ENCODE peak calls at places on chromosomes 5 and 9, in ten cellular contexts. C, W, E, B, J, X, R, V, H and F are unnamed samples.

GRCh38 chr9:91411096-91411771 is 12.4 kb downstream of the NFIL3 start:
- DNase-seq in C (no peak), W (no peak), E (no peak), B (no peak), J (no peak), X (no peak), R (no peak), V (no peak), H (no peak), F (no peak)

GRCh38 chr5:80507663-80508062 is 19.8 kb downstream of the FAM151B start:
- DNase-seq in C (no peak), W (no peak), E (no peak), B (no peak), J (no peak), X (no peak), R (no peak), V (no peak), H (no peak), F (no peak)

GRCh38 chr5:149464796-149465489 is 85.9 kb upstream of the IL17B start:
- DNase-seq in C (no peak), W (no peak), E (no peak), B (no peak), J (no peak), X (no peak), R (no peak), V (peak; percentile 68), H (no peak), F (no peak)

GRCh38 chr9:132201139-132201538 is 39.3 kb downstream of the NTNG2 start:
- DNase-seq in C (no peak), W (peak; percentile 73), E (no peak), B (no peak), J (no peak), X (no peak), R (no peak), V (peak; percentile 11), H (no peak), F (no peak)

GRCh38 chr9:68777070-68777763 is 72.2 kb downstream of the PIP5K1B start:
- DNase-seq in C (no peak), W (no peak), E (no peak), B (no peak), J (no peak), X (no peak), R (no peak), V (no peak), H (no peak), F (no peak)

GRCh38 chr5:117235814-117236213 is 661.2 kb upstream of the SEMA6A start:
- DNase-seq in C (no peak), W (no peak), E (no peak), B (no peak), J (no peak), X (no peak), R (no peak), V (no peak), H (no peak), F (no peak)

GRCh38 chr5:134053314-134053839 is 48.6 kb upstream of the VDAC1 start:
- DNase-seq in C (no peak), W (no peak), E (no peak), B (no peak), J (no peak), X (no peak), R (no peak), V (no peak), H (no peak), F (no peak)

GRCh38 chr5:146805099-146805498 is 73.5 kb downstream of the PPP2R2B start:
- DNase-seq in C (no peak), W (no peak), E (no peak), B (no peak), J (no peak), X (no peak), R (no peak), V (no peak), H (no peak), F (no peak)

GRCh38 chr5:120436996-120437395 is 27.1 kb upstream of the PRR16 start:
- DNase-seq in C (no peak), W (no peak), E (no peak), B (no peak), J (no peak), X (no peak), R (no peak), V (no peak), H (no peak), F (peak; percentile 50)

GRCh38 chr9:95667789-95668188 is 151.0 kb upstream of the PTCH1 start:
- DNase-seq in C (no peak), W (peak; percentile 67), E (no peak), B (no peak), J (no peak), X (no peak), R (no peak), V (no peak), H (no peak), F (no peak)

GRCh38 chr5:88438006-88438405 is 169.4 kb upstream of the TMEM161B start:
- DNase-seq in C (no peak), W (no peak), E (no peak), B (no peak), J (no peak), X (no peak), R (no peak), V (no peak), H (no peak), F (no peak)

GRCh38 chr5:55672477-55672911 is 39.6 kb downstream of the SLC38A9 start:
- DNase-seq in C (no peak), W (no peak), E (no peak), B (no peak), J (no peak), X (no peak), R (no peak), V (no peak), H (no peak), F (no peak)

GRCh38 chr5:111681791-111682190 is 75.2 kb downstream of the NREP start:
- DNase-seq in C (no peak), W (no peak), E (no peak), B (no peak), J (no peak), X (no peak), R (no peak), V (no peak), H (no peak), F (no peak)

GRCh38 chr9:123832858-123833257 is 97.1 kb downstream of the DENND1A start:
- DNase-seq in C (no peak), W (no peak), E (no peak), B (no peak), J (no peak), X (no peak), R (no peak), V (no peak), H (no peak), F (no peak)

GRCh38 chr5:173707392-173707791 is 90.9 kb upstream of the BOD1 start:
- DNase-seq in C (no peak), W (no peak), E (no peak), B (no peak), J (no peak), X (peak; percentile 86), R (no peak), V (no peak), H (no peak), F (no peak)

GRCh38 chr5:634191-634590 is 22.1 kb downstream of the CEP72 start:
- DNase-seq in C (no peak), W (no peak), E (no peak), B (no peak), J (no peak), X (peak; percentile 22), R (no peak), V (no peak), H (no peak), F (no peak)

GRCh38 chr5:169248520-169248919 is 52.4 kb downstream of the SLIT3 start:
- DNase-seq in C (no peak), W (no peak), E (no peak), B (no peak), J (no peak), X (no peak), R (no peak), V (no peak), H (no peak), F (peak; percentile 69)

GRCh38 chr9:128096614-128097013 is 28.6 kb downstream of the SLC25A25 start:
- DNase-seq in C (no peak), W (no peak), E (no peak), B (no peak), J (no peak), X (no peak), R (no peak), V (no peak), H (no peak), F (no peak)

GRCh38 chr9:42388146-42388690 is 204.8 kb downstream of the SPATA31A6 start:
- DNase-seq in C (no peak), W (no peak), E (no peak), B (no peak), J (no peak), X (no peak), R (no peak), V (no peak), H (no peak), F (no peak)

GRCh38 chr5:1067141-1068121 is 44.4 kb downstream of the SLC12A7 start:
- DNase-seq in C (no peak), W (no peak), E (no peak), B (no peak), J (no peak), X (no peak), R (no peak), V (no peak), H (no peak), F (no peak)

GRCh38 chr5:75034137-75034739 is 18.1 kb downstream of the GCNT4 start:
- DNase-seq in C (no peak), W (no peak), E (no peak), B (no peak), J (peak; percentile 55), X (no peak), R (no peak), V (peak; percentile 20), H (peak; percentile 5), F (no peak)